ENCODE peak calls at places on chromosomes 2 and 18, in four cellular contexts. X is HL-60, W is K562, P is GM12878. S is an unnamed sample.

GRCh38 chr2:84676295-84676694 is 160.0 kb downstream of the DNAH6 start:
- DNase-seq in P (no peak), W (no peak), X (no peak), S (no peak)

GRCh38 chr18:13216732-13217465 is 1.7 kb upstream of the LDLRAD4 start:
- DNase-seq in P (no peak), X (no peak), W (peak), S (peak)

GRCh38 chr18:31102020-31102684 is at the start of gene DSC2:
- DNase-seq in X (no peak), P (no peak), W (peak), S (peak)

GRCh38 chr18:22165049-22165602 is 4.3 kb upstream of the GATA6 start:
- DNase-seq in W (no peak), P (no peak), X (no peak), S (no peak)

GRCh38 chr2:234606906-234607305 is 110.0 kb upstream of the ARL4C start:
- DNase-seq in P (no peak), W (no peak), X (no peak), S (no peak)

GRCh38 chr18:79786781-79787526 is 10.8 kb upstream of the KCNG2 start:
- DNase-seq in X (no peak), P (no peak), W (no peak), S (no peak)

GRCh38 chr18:31610841-31611240 is 19.2 kb downstream of the TTR start:
- DNase-seq in W (no peak), X (no peak), P (no peak), S (no peak)

GRCh38 chr2:128324897-128325410 is 6.3 kb upstream of the HS6ST1 start:
- DNase-seq in P (no peak), W (no peak), X (no peak), S (no peak)

GRCh38 chr18:49866680-49867079 is 53.3 kb upstream of the ACAA2 start:
- DNase-seq in P (no peak), X (no peak), W (no peak), S (no peak)

GRCh38 chr2:45755585-45756330 is 104.3 kb downstream of the PRKCE start:
- DNase-seq in W (no peak), X (no peak), P (no peak), S (no peak)

DNA sequence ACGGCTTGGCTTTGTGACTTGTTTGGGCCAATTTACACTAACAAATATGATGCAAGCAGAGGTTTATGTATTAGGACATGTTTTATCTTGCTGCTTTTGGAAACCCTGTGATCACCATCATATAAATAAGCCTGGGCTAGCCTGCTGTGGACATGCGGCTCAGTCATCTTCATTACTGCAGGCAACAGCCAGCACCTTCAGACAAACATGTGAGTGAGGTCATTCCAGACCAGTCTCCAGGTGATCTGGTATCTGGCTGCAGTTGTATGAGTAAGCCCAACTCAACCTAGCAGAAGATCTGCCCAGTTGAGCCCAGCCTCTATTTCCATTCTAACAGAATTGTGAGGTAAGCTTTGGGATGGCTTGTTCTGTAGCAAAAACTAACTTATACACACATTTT is 254.6 kb upstream of the ATP5MC3 start:
- DNase-seq in P (no peak), X (no peak), W (no peak), S (no peak)
- TF ChIP-seq SPI1 in P (no peak), X (no peak), W (no peak), S (no peak)

DNA sequence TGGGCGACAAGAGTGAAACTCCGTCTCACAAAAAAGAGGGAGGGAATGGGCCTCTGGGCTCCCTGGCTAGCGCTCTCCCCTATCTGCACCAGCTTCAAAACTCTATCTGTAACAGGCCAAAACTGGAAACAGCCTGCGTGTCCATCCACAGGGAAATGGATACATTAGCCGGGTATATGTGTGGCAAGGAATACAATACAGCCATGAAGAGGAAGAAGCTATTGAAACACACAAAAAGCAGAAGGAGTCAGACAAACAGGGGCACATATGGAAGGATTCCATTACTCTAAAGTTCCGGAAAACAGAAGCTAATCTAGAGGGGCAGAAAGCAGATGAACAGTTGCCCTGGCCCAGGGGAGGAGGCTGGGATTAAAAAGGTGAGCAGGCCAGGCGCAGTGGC is 24.6 kb upstream of the SLC35F6 start:
- DNase-seq in P (no peak), X (no peak), W (no peak), S (no peak)
- TF ChIP-seq SPI1 in P (no peak), X (no peak), W (no peak), S (no peak)

GRCh38 chr2:127076924-127077323 is 30.0 kb downstream of the BIN1 start:
- DNase-seq in X (no peak), W (no peak), P (no peak), S (no peak)
- TF ChIP-seq SPI1 in X (no peak), W (no peak), P (no peak), S (no peak)

GRCh38 chr2:120929829-120930228 is 194.2 kb downstream of the GLI2 start:
- DNase-seq in X (no peak), W (no peak), P (no peak), S (no peak)

GRCh38 chr2:120924924-120925323 is 189.3 kb downstream of the GLI2 start:
- DNase-seq in P (no peak), W (no peak), X (no peak), S (no peak)

GRCh38 chr2:120930236-120930635 is 194.6 kb downstream of the GLI2 start:
- DNase-seq in X (no peak), W (no peak), P (no peak), S (no peak)

GRCh38 chr2:120923426-120923825 is 187.8 kb downstream of the GLI2 start:
- DNase-seq in X (no peak), W (no peak), P (no peak), S (no peak)

GRCh38 chr2:120926463-120927165 is 190.9 kb downstream of the GLI2 start:
- DNase-seq in X (no peak), P (no peak), W (no peak), S (no peak)
- TF ChIP-seq SPI1 in X (no peak), P (no peak), W (no peak), S (no peak)

GRCh38 chr2:238239552-238239871 is 326 bp downstream of the HES6 start:
- DNase-seq in W (no peak), X (no peak), P (no peak), S (no peak)

GRCh38 chr2:238239872-238240760 is at the start of gene HES6:
- DNase-seq in X (peak), W (peak), P (no peak), S (peak)

GRCh38 chr2:238242731-238243495 is 3.1 kb upstream of the HES6 start:
- DNase-seq in P (no peak), W (no peak), X (no peak), S (no peak)

GRCh38 chr2:238241970-238242369 is 2.1 kb upstream of the HES6 start:
- DNase-seq in X (no peak), P (no peak), W (no peak), S (no peak)

GRCh38 chr2:238240761-238241711 is 1.2 kb upstream of the HES6 start:
- DNase-seq in P (no peak), X (no peak), W (peak), S (no peak)
- TF ChIP-seq SPI1 in P (no peak), X (no peak), W (no peak), S (no peak)

S was measured in GM12891.